ENCODE peak calls at places on chromosomes 6 and 20, in four cellular contexts. B is T-helper 2 cell; C is activated CD4-positive, alpha-beta T cell treated with anti-CD3 and anti-CD28 coated beads, Interleukin-2, amount 50 U/mL, for 1 hour; O is NCI-H1092. P is an unnamed sample.

GRCh38 chr20:16260911-16261310 is 312.3 kb downstream of the KIF16B start:
- DNase-seq in B (no peak), C (no peak), O (no peak), P (no peak)

GRCh38 chr6:6680524-6680923 is 92.0 kb downstream of the LY86 start:
- DNase-seq in B (no peak), C (no peak), O (no peak), P (no peak)

GRCh38 chr20:2515203-2515602 is 6.5 kb upstream of the ZNF343 start:
- DNase-seq in B (no peak), C (no peak), O (no peak), P (no peak)

GRCh38 chr20:48294196-48294595 is 508.9 kb upstream of the SULF2 start:
- DNase-seq in B (no peak), C (no peak), O (peak), P (no peak)

GRCh38 chr6:30840084-30840921 is 44.0 kb upstream of the DDR1 start:
- DNase-seq in B (no peak), C (no peak), O (no peak), P (no peak)

GRCh38 chr20:37295001-37295400 is 5.5 kb downstream of the MANBAL start:
- DNase-seq in B (no peak), C (no peak), O (no peak), P (no peak)

GRCh38 chr6:64736421-64736950 is 970.5 kb downstream of the EYS start:
- DNase-seq in B (no peak), C (no peak), O (no peak), P (no peak)

GRCh38 chr6:120395784-120396183 is 938.5 kb downstream of the TBC1D32 start:
- DNase-seq in B (no peak), C (no peak), O (no peak), P (no peak)

GRCh38 chr6:69422474-69422873 is 374.3 kb downstream of the LMBRD1 start:
- DNase-seq in B (no peak), C (no peak), O (no peak), P (no peak)

GRCh38 chr6:43668151-43669028 is 19.2 kb downstream of the MRPS18A start:
- DNase-seq in B (peak), C (peak), O (peak), P (peak)

GRCh38 chr20:35820715-35821114 is 48.9 kb downstream of the PHF20 start:
- DNase-seq in B (no peak), C (no peak), O (no peak), P (no peak)

GRCh38 chr6:21436625-21437024 is 156.9 kb upstream of the SOX4 start:
- DNase-seq in B (no peak), C (no peak), O (no peak), P (no peak)

GRCh38 chr20:22927537-22927936 is 107.6 kb upstream of the SSTR4 start:
- DNase-seq in B (no peak), C (no peak), O (no peak), P (no peak)

GRCh38 chr6:169162968-169163903 is 90.4 kb downstream of the THBS2 start:
- DNase-seq in B (no peak), C (no peak), O (no peak), P (no peak)

GRCh38 chr6:166109608-166110007 is 58.0 kb downstream of the TBXT start:
- DNase-seq in B (no peak), C (no peak), O (no peak), P (no peak)

GRCh38 chr6:158109744-158110143 is 58.3 kb downstream of the SERAC1 start:
- DNase-seq in B (no peak), C (no peak), O (no peak), P (no peak)

GRCh38 chr20:37202267-37202943 is 23.1 kb upstream of the MROH8 start:
- DNase-seq in B (no peak), C (peak), O (no peak), P (no peak)

GRCh38 chr6:150144294-150144868 is 1.5 kb downstream of the PPP1R14C start:
- DNase-seq in B (no peak), C (no peak), O (no peak), P (no peak)

GRCh38 chr6:7669742-7670141 is 56.2 kb upstream of the BMP6 start:
- DNase-seq in B (no peak), C (no peak), O (no peak), P (no peak)

GRCh38 chr6:73400656-73401055 is 6.0 kb downstream of the DDX43 start:
- DNase-seq in B (no peak), C (no peak), O (no peak), P (no peak)

GRCh38 chr6:92715991-92716390 is 703.4 kb downstream of the EPHA7 start:
- DNase-seq in B (no peak), C (no peak), O (no peak), P (no peak)

GRCh38 chr20:9270831-9271230 is 201.9 kb downstream of the PLCB4 start:
- DNase-seq in B (no peak), C (no peak), O (no peak), P (no peak)

GRCh38 chr6:131807644-131808459 is at the start of gene ENPP1:
- DNase-seq in B (peak), C (peak), O (no peak), P (peak)

GRCh38 chr6:168852336-168852884 is 401.2 kb downstream of the THBS2 start:
- DNase-seq in B (no peak), C (no peak), O (peak), P (no peak)

GRCh38 chr6:104956663-104957294 is at the start of gene LIN28B:
- DNase-seq in B (no peak), C (no peak), O (no peak), P (no peak)

GRCh38 chr20:46065691-46066090 is 24.1 kb downstream of the NCOA5 start:
- DNase-seq in B (no peak), C (no peak), O (no peak), P (no peak)

GRCh38 chr6:43497129-43497396 is 13.1 kb downstream of the LRRC73 start:
- DNase-seq in B (no peak), C (no peak), O (no peak), P (no peak)

GRCh38 chr6:138509371-138509770 is 10.1 kb upstream of the NHSL1 start:
- DNase-seq in B (no peak), C (peak), O (no peak), P (peak)

GRCh38 chr6:80249897-80250296 is 143.4 kb downstream of the BCKDHB start:
- DNase-seq in B (no peak), C (no peak), O (no peak), P (no peak)

GRCh38 chr6:160277546-160277945 is 18.9 kb upstream of the SLC22A2 start:
- DNase-seq in B (no peak), C (no peak), O (no peak), P (no peak)

GRCh38 chr20:22794200-22794599 is 209.8 kb upstream of the FOXA2 start:
- DNase-seq in B (no peak), C (no peak), O (no peak), P (no peak)

GRCh38 chr6:39005774-39006173 is 42.8 kb upstream of the GLP1R start:
- DNase-seq in B (no peak), C (no peak), O (peak), P (no peak)

GRCh38 chr6:155498370-155498769 is 42.7 kb upstream of the NOX3 start:
- DNase-seq in B (no peak), C (no peak), O (no peak), P (no peak)

GRCh38 chr6:52994789-52995078 is 350 bp downstream of the GSTA4 start:
- DNase-seq in B (no peak), C (peak), O (peak), P (no peak)

GRCh38 chr6:116280161-116280959 is 630 bp upstream of the TSPYL1 start:
- DNase-seq in B (no peak), C (no peak), O (no peak), P (no peak)